ENCODE peak calls at places on chromosomes 2 and 18, in five cellular contexts. G is spleen; R is thoracic aorta; H is naive thymus-derived CD4-positive, alpha-beta T cell; L is CD8-positive, alpha-beta T cell. A is an unnamed sample. For H3K4me1, the result is how much of the 10 kb centered on the place peaks cover.

GRCh38 chr18:12106516-12106915 is 12.9 kb downstream of the ANKRD62 start:
- DNase-seq in L (no peak), H (no peak), R (no peak), G (no peak), A (no peak)

GRCh38 chr2:54457326-54458023 is 1.3 kb downstream of the SPTBN1 start:
- DNase-seq in L (no peak), R (no peak), G (peak), H (no peak), A (no peak)

GRCh38 chr18:21342372-21342771 is 100.3 kb downstream of the GREB1L start:
- DNase-seq in H (no peak), R (no peak), G (no peak), L (no peak), A (no peak)

GRCh38 chr18:12958478-12958877 is 10.7 kb downstream of the SEH1L start:
- DNase-seq in R (no peak), G (no peak), H (no peak), L (no peak), A (no peak)

GRCh38 chr2:191436368-191437055 is 191.3 kb downstream of the MYO1B start:
- DNase-seq in L (no peak), R (no peak), G (no peak), H (no peak), A (no peak)

GRCh38 chr2:237700583-237701032 is 73.2 kb downstream of the LRRFIP1 start:
- DNase-seq in G (peak), R (peak), L (peak), H (peak), A (peak)

GRCh38 chr2:183614797-183615429 is 490.7 kb downstream of the NUP35 start:
- DNase-seq in H (no peak), R (no peak), L (no peak), G (no peak), A (no peak)

GRCh38 chr2:14778015-14778414 is 145.5 kb downstream of the LRATD1 start:
- DNase-seq in L (no peak), G (no peak), H (no peak), R (no peak), A (no peak)

GRCh38 chr2:170073288-170073687 is 104.7 kb upstream of the MYO3B start:
- DNase-seq in R (no peak), L (no peak), H (no peak), G (no peak), A (no peak)

GRCh38 chr2:178072383-178073301 is at the start of gene PDE11A:
- DNase-seq in G (peak), H (peak), L (no peak), R (peak), A (no peak)

GRCh38 chr18:34322365-34323289 is 97.9 kb upstream of the NOL4 start:
- DNase-seq in H (no peak), L (no peak), G (no peak), R (no peak), A (no peak)

GRCh38 chr2:101340141-101340541 is 31.6 kb upstream of the RNF149 start:
- DNase-seq in R (no peak), L (no peak), H (no peak), G (no peak), A (no peak)

GRCh38 chr2:33215299-33215698 is 261.1 kb upstream of the RASGRP3 start:
- DNase-seq in G (no peak), R (no peak), L (no peak), H (no peak), A (no peak)

GRCh38 chr18:46481048-46481846 is 175.8 kb downstream of the LOXHD1 start:
- DNase-seq in G (no peak), H (no peak), R (no peak), L (peak), A (no peak)

GRCh38 chr2:77839102-77839501 is 316.9 kb upstream of the LRRTM4 start:
- DNase-seq in H (no peak), L (no peak), R (no peak), G (no peak), A (no peak)

GRCh38 chr2:43853141-43854081 is 14.6 kb downstream of the ABCG8 start:
- DNase-seq in H (no peak), G (peak), R (no peak), L (no peak), A (no peak)

GRCh38 chr2:241001413-241002274 is 3.2 kb downstream of the SNED1 start:
- DNase-seq in R (no peak), G (peak), H (no peak), L (peak), A (no peak)

GRCh38 chr18:13279181-13280065 is 60.9 kb downstream of the LDLRAD4 start:
- DNase-seq in R (no peak), H (peak), G (no peak), L (peak), A (no peak)

GRCh38 chr18:31659574-31660149 is 24.7 kb downstream of the B4GALT6 start:
- DNase-seq in L (no peak), G (no peak), H (no peak), R (no peak), A (no peak)

GRCh38 chr2:22355816-22356433 is 1029.1 kb upstream of the KLHL29 start:
- DNase-seq in H (peak), R (no peak), G (no peak), L (peak), A (no peak)

GRCh38 chr2:215680605-215681598 is 245.0 kb upstream of the FN1 start:
- DNase-seq in H (peak), R (no peak), L (peak), G (no peak), A (peak)

GRCh38 chr2:102484310-102485061 is 11.5 kb downstream of the SLC9A4 start:
- DNase-seq in G (no peak), H (no peak), L (no peak), R (no peak), A (no peak)

GRCh38 chr2:58140508-58141072 is 94.0 kb downstream of the VRK2 start:
- DNase-seq in G (no peak), R (no peak), L (no peak), H (no peak), A (no peak)

GRCh38 chr18:79766308-79766707 is 31.4 kb upstream of the KCNG2 start:
- DNase-seq in G (peak), H (peak), L (no peak), R (no peak), A (no peak)

GRCh38 chr2:205754924-205755321 is 72.6 kb downstream of the NRP2 start:
- DNase-seq in H (no peak), G (no peak), L (no peak), R (no peak), A (no peak)

GRCh38 chr2:25341031-25341727 is 546 bp downstream of the DNMT3A start:
- DNase-seq in H (peak), R (no peak), G (no peak), L (no peak), A (no peak)

DNA sequence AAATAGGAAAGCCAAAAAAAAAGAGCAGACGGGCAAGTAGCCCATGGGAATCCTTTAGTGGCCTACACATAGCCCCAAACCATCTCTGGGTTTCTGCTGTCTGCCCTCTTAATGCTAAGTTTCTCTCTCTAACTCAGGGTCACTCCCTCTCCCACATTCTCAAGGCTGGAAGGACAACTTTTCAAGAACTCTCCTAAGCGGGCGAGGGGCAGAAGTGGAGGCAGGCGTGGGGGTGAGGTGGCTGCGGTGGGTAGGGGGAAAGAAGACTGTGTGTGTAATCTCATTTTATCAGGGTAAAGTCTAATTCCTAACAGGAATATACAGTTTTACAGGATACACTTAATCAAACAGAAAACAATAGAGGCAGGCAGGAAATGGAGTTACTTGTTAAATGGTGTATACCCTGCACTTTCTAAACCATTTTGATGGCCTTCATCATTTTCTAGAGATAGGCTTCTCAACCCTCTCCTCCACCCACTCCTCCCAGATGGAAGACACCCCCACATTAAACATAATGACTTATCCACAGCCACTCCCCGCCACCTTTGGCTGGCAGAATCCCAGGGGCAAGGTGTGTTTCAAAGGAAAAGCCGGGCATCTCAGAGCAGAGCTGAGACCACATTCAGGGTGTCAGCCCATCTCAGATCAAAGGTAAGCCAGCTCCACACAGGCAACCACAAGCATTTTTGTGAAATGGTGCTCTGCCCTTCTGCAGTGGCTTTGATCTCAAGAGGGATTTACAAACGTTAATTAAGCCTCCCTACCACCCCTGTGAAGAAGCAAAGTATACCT is 6.8 kb downstream of the SMAD7 start:
- DNase-seq in H (no peak), L (no peak), G (no peak), R (no peak), A (no peak)
- H3K27ac ChIP-seq in H (no peak), L (no peak), G (peak), R (peak), A (no peak)

DNA sequence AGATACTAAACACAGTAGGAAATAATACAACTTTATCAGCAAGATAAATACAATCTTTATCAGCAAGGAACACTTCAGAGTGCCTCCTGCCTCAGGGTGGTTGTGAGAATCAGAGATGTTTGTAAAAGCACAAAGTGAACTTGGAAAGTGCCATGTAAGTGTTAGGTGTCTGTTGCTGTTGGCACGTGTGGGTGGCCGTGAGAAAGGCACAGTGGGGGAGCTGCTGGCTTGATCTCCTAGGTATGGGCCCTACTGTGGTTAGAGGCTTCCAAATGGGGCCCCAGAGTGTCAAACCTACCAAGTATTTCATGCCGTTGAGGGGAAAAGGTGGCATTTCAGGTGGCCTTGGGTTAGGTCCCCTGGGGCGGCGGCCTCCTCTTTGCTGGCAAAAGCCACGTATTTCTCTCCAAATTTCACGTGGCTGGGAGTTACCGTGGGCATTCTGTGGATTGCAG is 72.0 kb downstream of the MAPK4 start:
- DNase-seq in R (no peak), L (no peak), G (no peak), H (no peak), A (no peak)
- H3K4me1 ChIP-seq in R (under half), L (under half), G (under half), H (under half), A (under half)

DNA sequence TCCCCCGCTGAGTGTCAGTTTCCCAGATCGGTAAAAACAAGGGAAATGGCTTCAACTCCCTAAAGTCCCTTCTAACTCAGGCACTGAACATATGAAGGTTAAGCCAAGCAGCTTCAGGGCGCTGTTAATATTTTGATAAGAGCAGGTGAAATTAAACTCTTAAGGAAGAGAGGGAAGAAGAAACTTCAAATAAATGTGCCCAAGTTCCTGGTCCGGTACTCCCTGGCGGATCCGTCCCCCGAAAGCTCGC is 564 bp downstream of the TRABD2A start:
- DNase-seq in H (no peak), G (no peak), R (no peak), L (no peak), A (no peak)
- H3K4me3 ChIP-seq in H (peak), G (peak), R (peak), L (peak), A (peak)

GRCh38 chr18:3889803-3890202 is 439.8 kb downstream of the TGIF1 start:
- DNase-seq in G (no peak), L (no peak), R (no peak), H (no peak), A (no peak)
- H3K27ac ChIP-seq in G (no peak), L (no peak), R (no peak), H (no peak), A (no peak)

GRCh38 chr2:230423851-230424458 is 8.0 kb downstream of the SP100 start:
- DNase-seq in H (no peak), R (no peak), G (no peak), L (no peak), A (no peak)
- H3K4me1 ChIP-seq in H (half or more), R (half or more), G (half or more), L (half or more), A (under half)

GRCh38 chr2:224398289-224398688 is 3.6 kb downstream of the FAM124B start:
- DNase-seq in R (no peak), H (no peak), L (no peak), G (no peak), A (no peak)

GRCh38 chr2:224401641-224402342 is at the start of gene FAM124B:
- DNase-seq in R (peak), L (peak), G (peak), H (peak), A (peak)

GRCh38 chr2:224400174-224400810 is 1.6 kb downstream of the FAM124B start:
- DNase-seq in H (no peak), R (no peak), L (no peak), G (no peak), A (no peak)

GRCh38 chr2:224403657-224404056 is 1.8 kb upstream of the FAM124B start:
- DNase-seq in G (no peak), R (no peak), H (no peak), L (no peak), A (no peak)

GRCh38 chr2:224400886-224401632 is 848 bp downstream of the FAM124B start:
- DNase-seq in L (no peak), R (no peak), H (no peak), G (no peak), A (no peak)
- H3K4me3 ChIP-seq in L (no peak), R (peak), H (peak), G (no peak), A (peak)

GRCh38 chr18:27413495-27414401 is 228.6 kb upstream of the CHST9 start:
- DNase-seq in G (no peak), R (no peak), H (no peak), L (no peak), A (no peak)
- H3K27ac ChIP-seq in G (no peak), R (no peak), H (no peak), L (no peak), A (no peak)

DNA sequence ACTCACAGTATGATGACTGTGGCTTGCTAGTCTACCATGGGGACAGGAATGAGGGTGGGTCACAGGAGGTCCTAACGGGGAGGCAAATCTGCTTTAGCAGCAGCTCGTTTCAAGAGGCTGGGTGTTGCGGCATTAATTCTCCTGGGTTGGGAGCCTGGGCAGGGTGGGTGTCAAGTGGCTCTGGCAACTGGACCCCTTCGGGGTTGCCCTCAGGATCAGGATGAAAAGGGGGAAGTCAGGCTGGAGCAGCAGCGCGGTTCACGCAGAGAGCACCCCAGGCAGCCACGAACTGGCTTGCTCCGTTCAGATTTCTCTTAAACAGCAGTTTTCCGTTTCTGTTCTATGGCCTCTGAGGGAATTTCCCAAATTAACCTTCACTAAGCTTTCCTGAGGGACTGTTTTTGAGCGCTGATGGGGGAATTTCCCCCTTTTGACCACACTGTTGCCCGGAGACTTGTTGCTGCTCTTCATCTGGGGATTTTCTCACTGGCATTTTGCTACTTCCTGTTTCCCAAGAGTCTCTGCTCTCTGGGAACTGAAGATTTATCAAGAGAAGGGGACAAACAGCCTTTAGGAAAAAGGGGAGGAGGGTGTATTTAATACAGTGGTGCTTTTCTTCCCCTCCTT is 59.9 kb upstream of the PELI1 start:
- DNase-seq in H (peak), L (peak), R (no peak), G (peak), A (peak)
- H3K4me1 ChIP-seq in H (under half), L (under half), R (under half), G (under half), A (under half)